ENCODE peak calls at places on chromosomes 6 and 20, in eight cellular contexts. Y, A, Q, F, D, J, K and Z are unnamed samples.

GRCh38 chr6:90338409-90338808 is 41.8 kb upstream of the BACH2 start:
- DNase-seq in Y (no peak), A (no peak), Q (no peak), F (no peak), D (no peak), J (no peak), K (no peak), Z (no peak)

GRCh38 chr6:11366934-11367637 is 134.6 kb upstream of the NEDD9 start:
- DNase-seq in Y (no peak), A (no peak), Q (no peak), F (no peak), D (no peak), J (peak; percentile 8), K (peak; percentile 34), Z (no peak)

GRCh38 chr6:140729521-140729920 is 1355.1 kb upstream of the CITED2 start:
- DNase-seq in Y (no peak), A (no peak), Q (no peak), F (no peak), D (no peak), J (no peak), K (no peak), Z (no peak)

GRCh38 chr6:112330071-112330876 is 16.9 kb upstream of the RFPL4B start:
- DNase-seq in Y (no peak), A (no peak), Q (no peak), F (no peak), D (no peak), J (peak; percentile 59), K (peak; percentile 56), Z (no peak)

GRCh38 chr6:85516168-85516567 is 66.3 kb downstream of the NT5E start:
- DNase-seq in Y (no peak), A (no peak), Q (no peak), F (no peak), D (no peak), J (peak; percentile 27), K (peak; percentile 26), Z (no peak)

GRCh38 chr6:51996296-51996947 is 91.0 kb downstream of the PKHD1 start:
- DNase-seq in Y (no peak), A (no peak), Q (no peak), F (no peak), D (no peak), J (no peak), K (no peak), Z (no peak)

GRCh38 chr6:26204332-26205160 is 117.3 kb downstream of the HFE start:
- DNase-seq in Y (peak; percentile 68), A (peak; percentile 87), Q (peak; percentile 98), F (peak; percentile 94), D (peak; percentile 85), J (peak; percentile 99), K (peak; percentile 98), Z (no peak)

GRCh38 chr6:91376686-91377085 is 789.8 kb upstream of the MAP3K7 start:
- DNase-seq in Y (no peak), A (no peak), Q (no peak), F (no peak), D (no peak), J (no peak), K (no peak), Z (no peak)

GRCh38 chr20:4111440-4112411 is 96.4 kb upstream of the RNF24 start:
- DNase-seq in Y (no peak), A (no peak), Q (no peak), F (no peak), D (no peak), J (no peak), K (no peak), Z (no peak)

GRCh38 chr6:53961679-53962370 is 149.4 kb upstream of the MLIP start:
- DNase-seq in Y (no peak), A (no peak), Q (no peak), F (no peak), D (no peak), J (peak; percentile 13), K (peak; percentile 55), Z (no peak)

GRCh38 chr6:110075406-110075805 is 97.3 kb downstream of the GPR6 start:
- DNase-seq in Y (no peak), A (no peak), Q (no peak), F (no peak), D (no peak), J (peak; percentile 30), K (peak; percentile 16), Z (no peak)